ENCODE peak calls at places on chromosomes 3 and 15, in six cellular contexts. L is substantia nigra; S is skeletal muscle cell; Z is lower lobe of right lung; I is pons; J is naive thymus-derived CD8-positive, alpha-beta T cell. N is an unnamed sample.

GRCh38 chr3:139522421-139522820 is 17.1 kb downstream of the RBP1 start:
- DNase-seq in I (no peak), Z (no peak), S (no peak), J (no peak), L (no peak), N (no peak)

GRCh38 chr15:69061414-69061842 is 46.9 kb downstream of the NOX5 start:
- DNase-seq in I (no peak), L (no peak), J (no peak), Z (no peak), S (no peak), N (no peak)

GRCh38 chr3:12869025-12869695 is 27.8 kb upstream of the RPL32 start:
- DNase-seq in J (peak), L (peak), I (no peak), S (no peak), Z (peak), N (no peak)

GRCh38 chr3:20569310-20569709 is 383.3 kb upstream of the SGO1 start:
- DNase-seq in Z (no peak), J (no peak), I (no peak), L (no peak), S (no peak), N (no peak)

GRCh38 chr15:69729167-69729748 is 276.6 kb downstream of the RPLP1 start:
- DNase-seq in Z (peak), J (peak), I (no peak), S (no peak), L (no peak), N (no peak)

GRCh38 chr3:58567251-58567515 is 10.0 kb downstream of the FAM107A start:
- DNase-seq in S (no peak), J (no peak), I (no peak), Z (no peak), L (no peak), N (no peak)

GRCh38 chr3:188749010-188749617 is 422.7 kb upstream of the TPRG1 start:
- DNase-seq in I (peak), L (no peak), S (no peak), Z (no peak), J (peak), N (no peak)

GRCh38 chr3:105835606-105836005 is 33.2 kb downstream of the CBLB start:
- DNase-seq in Z (no peak), L (no peak), J (no peak), S (no peak), I (no peak), N (no peak)

GRCh38 chr15:48899793-48900192 is 21.9 kb downstream of the EID1 start:
- DNase-seq in S (no peak), Z (no peak), L (no peak), J (no peak), I (no peak), N (no peak)

GRCh38 chr3:154969366-154969765 is 110.8 kb upstream of the MME start:
- DNase-seq in J (no peak), S (no peak), Z (no peak), L (no peak), I (no peak), N (no peak)

GRCh38 chr3:195385526-195385925 is 57.3 kb downstream of the ACAP2 start:
- DNase-seq in Z (no peak), L (no peak), J (no peak), S (no peak), I (no peak), N (no peak)

GRCh38 chr3:59327324-59327939 is 277.6 kb upstream of the CFAP20DC start:
- DNase-seq in I (no peak), L (no peak), S (no peak), Z (no peak), J (no peak), N (no peak)

GRCh38 chr15:64842099-64842940 is 605 bp downstream of the PLEKHO2 start:
- DNase-seq in I (no peak), S (no peak), J (no peak), Z (no peak), L (no peak), N (no peak)

GRCh38 chr3:174162550-174162949 is 696.6 kb upstream of the NAALADL2 start:
- DNase-seq in I (no peak), S (peak), Z (no peak), L (no peak), J (no peak), N (no peak)

GRCh38 chr3:152282813-152283212 is 14.1 kb downstream of the MBNL1 start:
- DNase-seq in I (no peak), S (no peak), Z (no peak), L (no peak), J (no peak), N (no peak)

GRCh38 chr3:133836497-133837158 is 31.0 kb downstream of the SRPRB start:
- DNase-seq in S (no peak), Z (no peak), L (no peak), I (no peak), J (no peak), N (no peak)

GRCh38 chr15:61888074-61888780 is 172.0 kb downstream of the VPS13C start:
- DNase-seq in L (no peak), S (no peak), J (no peak), I (peak), Z (no peak), N (no peak)

GRCh38 chr3:81823882-81824395 is 62.5 kb upstream of the GBE1 start:
- DNase-seq in Z (no peak), I (peak), L (no peak), J (no peak), S (no peak), N (peak)

GRCh38 chr3:49166752-49167556 is 823 bp upstream of the CCDC71 start:
- DNase-seq in I (no peak), J (no peak), L (no peak), S (no peak), Z (no peak), N (no peak)

GRCh38 chr15:48798319-48798718 is 12.6 kb downstream of the CEP152 start:
- DNase-seq in S (no peak), Z (no peak), J (no peak), I (no peak), L (no peak), N (no peak)

GRCh38 chr3:10770547-10770946 is 45.5 kb upstream of the SLC6A11 start:
- DNase-seq in S (no peak), I (no peak), J (no peak), Z (no peak), L (no peak), N (no peak)

GRCh38 chr3:72346526-72346926 is 501.7 kb downstream of the SHQ1 start:
- DNase-seq in J (no peak), S (peak), I (no peak), Z (no peak), L (no peak), N (no peak)